ENCODE peak calls at places on chromosome 14, in four cellular contexts. T is Panc1, A is GM23338, D is testis. Z is an unnamed sample.

GRCh38 chr14:68786491-68787234 is 6.2 kb downstream of the ZFP36L1 start:
- DNase-seq in T (no peak), D (peak), A (peak), Z (peak)

GRCh38 chr14:105495990-105496830 is 5.2 kb downstream of the TEDC1 start:
- DNase-seq in A (no peak), T (no peak), D (no peak), Z (no peak)

GRCh38 chr14:74299061-74299545 is 3.6 kb downstream of the ABCD4 start:
- DNase-seq in T (no peak), D (no peak), A (no peak), Z (no peak)

GRCh38 chr14:105690671-105691070 is 164.3 kb downstream of the TMEM121 start:
- DNase-seq in T (no peak), D (no peak), A (no peak), Z (no peak)

GRCh38 chr14:56524971-56525677 is 54.5 kb upstream of the TMEM260 start:
- DNase-seq in T (no peak), D (no peak), A (peak), Z (no peak)

GRCh38 chr14:70170976-70171375 is 17.8 kb downstream of the SLC8A3 start:
- DNase-seq in T (no peak), D (no peak), A (no peak), Z (no peak)

GRCh38 chr14:99191663-99192621 is 80.1 kb downstream of the BCL11B start:
- DNase-seq in T (no peak), D (peak), A (no peak), Z (no peak)

GRCh38 chr14:76742185-76742584 is 19.1 kb upstream of the VASH1 start:
- DNase-seq in A (no peak), T (no peak), D (no peak), Z (no peak)

GRCh38 chr14:104660597-104660996 is 28.8 kb upstream of the INF2 start:
- DNase-seq in A (no peak), D (no peak), T (no peak), Z (no peak)

GRCh38 chr14:62722406-62722805 is 322.9 kb downstream of the KCNH5 start:
- DNase-seq in A (no peak), D (no peak), T (no peak), Z (no peak)

GRCh38 chr14:69682607-69683263 is 71.3 kb downstream of the SUSD6 start:
- DNase-seq in D (no peak), A (no peak), T (no peak), Z (no peak)

GRCh38 chr14:36241183-36241582 is 64.7 kb upstream of the PTCSC3 start:
- DNase-seq in T (no peak), D (no peak), A (no peak), Z (no peak)

GRCh38 chr14:102590667-102591099 is 1.8 kb upstream of the RCOR1 start:
- DNase-seq in T (no peak), D (peak), A (peak), Z (peak)

GRCh38 chr14:49366416-49366815 is 219.8 kb downstream of the RPS29 start:
- DNase-seq in A (peak), T (no peak), D (no peak), Z (no peak)

GRCh38 chr14:77039285-77040058 is 11.0 kb upstream of the IRF2BPL start:
- DNase-seq in T (no peak), D (no peak), A (no peak), Z (no peak)

GRCh38 chr14:71753126-71753830 is 179.0 kb upstream of the RGS6 start:
- DNase-seq in D (peak), T (peak), A (peak), Z (peak)

GRCh38 chr14:53613404-53614253 is 343.0 kb downstream of the BMP4 start:
- DNase-seq in D (no peak), T (peak), A (peak), Z (no peak)

GRCh38 chr14:104316121-104316722 is 177.8 kb downstream of the KIF26A start:
- DNase-seq in A (no peak), D (no peak), T (no peak), Z (no peak)

GRCh38 chr14:105240811-105241576 is 7.3 kb upstream of the BTBD6 start:
- DNase-seq in D (no peak), A (no peak), T (no peak), Z (no peak)

GRCh38 chr14:79842270-79842669 is 369.0 kb downstream of the DIO2 start:
- DNase-seq in T (no peak), A (no peak), D (no peak), Z (no peak)

GRCh38 chr14:52824479-52824878 is 33.1 kb upstream of the GNPNAT1 start:
- DNase-seq in D (no peak), T (no peak), A (no peak), Z (no peak)

GRCh38 chr14:57987051-57987450 is 121.2 kb upstream of the SLC35F4 start:
- DNase-seq in T (no peak), A (no peak), D (no peak), Z (no peak)

GRCh38 chr14:100339757-100340453 is 16.8 kb downstream of the SLC25A47 start:
- DNase-seq in A (no peak), T (no peak), D (peak), Z (no peak)

GRCh38 chr14:22939684-22940083 is 10.5 kb upstream of the PRMT5 start:
- DNase-seq in T (no peak), A (no peak), D (no peak), Z (no peak)

GRCh38 chr14:69086537-69086936 is 66.4 kb downstream of the DCAF5 start:
- DNase-seq in A (no peak), D (no peak), T (no peak), Z (no peak)

GRCh38 chr14:24243336-24243836 is 963 bp upstream of the TINF2 start:
- DNase-seq in T (no peak), D (no peak), A (peak), Z (no peak)

GRCh38 chr14:68695326-68695768 is 97.5 kb downstream of the ZFP36L1 start:
- DNase-seq in T (peak), D (no peak), A (no peak), Z (peak)

GRCh38 chr14:98114122-98114895 is 1157.7 kb downstream of the BCL11B start:
- DNase-seq in D (no peak), T (no peak), A (peak), Z (no peak)

GRCh38 chr14:96478119-96478518 is 24.1 kb upstream of the PAPOLA start:
- DNase-seq in T (no peak), A (no peak), D (no peak), Z (no peak)

GRCh38 chr14:91142214-91142668 is 28.4 kb downstream of the DGLUCY start:
- DNase-seq in A (no peak), D (no peak), T (no peak), Z (no peak)

GRCh38 chr14:32468955-32469354 is 139.9 kb downstream of the AKAP6 start:
- DNase-seq in T (no peak), A (no peak), D (no peak), Z (no peak)

GRCh38 chr14:81341405-81342180 is 58.5 kb downstream of the STON2 start:
- DNase-seq in T (no peak), D (no peak), A (no peak), Z (no peak)

GRCh38 chr14:59081680-59082079 is 106.8 kb upstream of the DAAM1 start:
- DNase-seq in D (no peak), T (no peak), A (no peak), Z (no peak)

GRCh38 chr14:64501326-64502171 is 2.1 kb downstream of the ZBTB25 start:
- DNase-seq in D (peak), A (no peak), T (no peak), Z (peak)

GRCh38 chr14:51657762-51658161 is 6.1 kb downstream of the FRMD6 start:
- DNase-seq in D (no peak), A (no peak), T (no peak), Z (no peak)

GRCh38 chr14:98133806-98134205 is 1138.2 kb downstream of the BCL11B start:
- DNase-seq in D (no peak), A (no peak), T (no peak), Z (no peak)

GRCh38 chr14:103724116-103724515 is 8.5 kb downstream of the ZFYVE21 start:
- DNase-seq in D (peak), A (no peak), T (no peak), Z (no peak)

GRCh38 chr14:76793956-76794355 is 18.7 kb downstream of the ANGEL1 start:
- DNase-seq in T (no peak), A (no peak), D (no peak), Z (no peak)